ENCODE peak calls at places on chromosomes 16 and 17, in four cellular contexts. C is IMR-90, K is endothelial cell of umbilical vein, R is K562. O is an unnamed sample. For H3K9me1, the result is how much of the 10 kb centered on the place peaks cover.

GRCh38 chr16:78461087-78461486 is 361.6 kb downstream of the WWOX start:
- DNase-seq in C (no peak), K (no peak), R (no peak), O (no peak)

GRCh38 chr17:29930399-29931010 is 477 bp upstream of the SSH2 start:
- DNase-seq in C (peak), K (peak), R (peak), O (no peak)

GRCh38 chr17:50817142-50817751 is 18.1 kb upstream of the WFIKKN2 start:
- DNase-seq in C (no peak), K (no peak), R (peak), O (no peak)

GRCh38 chr16:29665294-29666077 is 2.4 kb downstream of the SPN start:
- DNase-seq in C (no peak), K (no peak), R (peak), O (no peak)

GRCh38 chr17:57295526-57296023 is 39.3 kb downstream of the MSI2 start:
- DNase-seq in C (peak), K (peak), R (no peak), O (no peak)

GRCh38 chr17:4520881-4521600 is 22.4 kb downstream of the SPNS2 start:
- DNase-seq in C (peak), K (peak), R (no peak), O (peak)

GRCh38 chr16:58211245-58211644 is 13.3 kb upstream of the CSNK2A2 start:
- DNase-seq in C (no peak), K (no peak), R (no peak), O (no peak)

GRCh38 chr17:11948791-11949190 is 48.5 kb downstream of the ZNF18 start:
- DNase-seq in C (peak), K (no peak), R (no peak), O (no peak)

GRCh38 chr16:31354394-31355291 is at the start of gene ITGAX:
- DNase-seq in C (peak), K (peak), R (peak), O (no peak)

GRCh38 chr16:87344931-87345631 is 27.9 kb upstream of the C16orf95 start:
- DNase-seq in C (no peak), K (no peak), R (no peak), O (no peak)

GRCh38 chr17:42522263-42522790 is 13.7 kb upstream of the NAGLU start:
- DNase-seq in C (no peak), K (no peak), R (no peak), O (no peak)

GRCh38 chr16:89588413-89589109 is 13.0 kb downstream of the CPNE7 start:
- DNase-seq in C (no peak), K (no peak), R (no peak), O (no peak)

GRCh38 chr16:12612598-12613101 is 191.0 kb downstream of the CPPED1 start:
- DNase-seq in C (no peak), K (no peak), R (peak), O (no peak)

GRCh38 chr17:65387322-65387721 is 174.1 kb downstream of the AXIN2 start:
- DNase-seq in C (no peak), K (no peak), R (no peak), O (no peak)

GRCh38 chr17:65389426-65389825 is 172.0 kb downstream of the AXIN2 start:
- DNase-seq in C (peak), K (no peak), R (no peak), O (no peak)

GRCh38 chr17:65393514-65393913 is 167.9 kb downstream of the AXIN2 start:
- DNase-seq in C (no peak), K (no peak), R (no peak), O (no peak)

GRCh38 chr17:65388911-65389310 is 172.5 kb downstream of the AXIN2 start:
- DNase-seq in C (no peak), K (no peak), R (no peak), O (no peak)

DNA sequence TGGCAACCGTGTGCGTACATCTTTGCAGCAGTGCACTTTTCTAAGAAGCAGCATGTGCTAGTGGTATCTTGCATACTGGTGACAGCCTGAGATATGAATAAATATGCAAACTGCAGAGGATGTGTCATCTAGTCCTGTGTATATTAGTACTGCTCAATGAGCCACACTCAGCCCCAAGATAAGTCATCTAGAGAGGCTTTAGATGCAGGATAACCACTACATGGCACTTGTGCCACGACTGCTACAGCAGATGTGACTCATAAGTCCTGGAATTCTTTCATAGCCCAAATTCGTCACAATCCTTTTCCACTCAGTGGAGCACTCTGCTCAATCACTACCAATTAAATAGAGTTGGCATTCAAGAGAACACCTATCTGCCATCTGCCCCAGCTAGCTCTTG is 171.5 kb downstream of the AXIN2 start:
- DNase-seq in C (peak), K (no peak), R (no peak), O (no peak)
- H3K9me1 ChIP-seq in C (under half), K (under half), R (under half), O (under half)

DNA sequence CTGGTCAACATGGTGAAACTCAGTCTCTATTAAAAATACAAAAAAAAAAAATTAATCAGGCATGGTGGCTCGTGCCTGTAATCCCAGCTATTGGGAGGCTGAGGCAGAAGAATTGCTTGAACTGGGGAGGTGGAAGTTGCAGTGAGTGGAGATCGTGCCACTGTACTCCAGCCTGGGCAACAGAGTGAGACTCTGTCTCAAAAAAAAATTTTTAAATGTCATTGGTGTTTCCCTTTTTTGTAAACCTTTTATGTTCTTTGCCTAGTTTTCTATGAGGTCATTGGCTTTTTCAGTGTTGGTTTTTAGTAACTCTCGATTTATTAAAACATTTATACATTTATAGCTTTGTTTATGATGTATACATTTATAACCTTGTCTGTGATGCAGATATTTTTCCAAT is 18.2 kb downstream of the NLRC5 start:
- DNase-seq in C (no peak), K (no peak), R (no peak), O (no peak)
- H3K9me1 ChIP-seq in C (under half), K (under half), R (under half), O (under half)

DNA sequence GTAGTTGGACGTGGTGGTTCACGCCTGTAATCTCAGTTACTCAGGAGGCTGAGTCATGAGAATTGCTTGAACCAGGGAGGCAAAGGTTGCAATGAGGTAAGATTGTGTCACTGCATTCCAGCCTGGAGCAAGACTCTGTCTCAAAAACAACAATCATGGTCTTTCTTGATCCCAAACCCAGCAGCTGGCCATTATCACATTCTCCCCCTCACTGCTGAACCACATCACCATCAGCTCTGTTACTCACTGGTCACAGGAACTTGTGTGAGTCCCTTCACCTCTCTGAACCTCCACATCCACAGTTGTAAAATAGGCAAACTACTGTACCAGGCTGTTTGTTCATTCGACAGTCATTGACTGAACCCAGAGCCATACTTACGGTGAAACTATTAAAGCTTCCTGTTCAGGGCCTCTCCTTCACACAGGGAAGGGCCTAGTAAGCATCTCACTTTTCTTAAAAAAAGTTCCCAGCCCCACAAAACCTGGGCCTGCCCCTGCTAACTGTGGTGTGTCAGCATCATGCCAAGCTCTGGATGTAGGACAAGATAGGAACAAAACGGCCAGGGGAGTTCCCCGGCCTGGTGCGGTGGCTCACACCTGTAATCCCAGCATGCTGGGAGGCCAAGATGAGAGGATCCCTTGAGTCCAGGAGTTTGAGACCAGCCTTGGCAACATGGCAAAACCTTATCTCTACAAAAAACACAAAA is 104.7 kb downstream of the COPRS start:
- DNase-seq in C (peak), K (peak), R (no peak), O (peak)
- H3K9me1 ChIP-seq in C (under half), K (under half), R (under half), O (under half)

DNA sequence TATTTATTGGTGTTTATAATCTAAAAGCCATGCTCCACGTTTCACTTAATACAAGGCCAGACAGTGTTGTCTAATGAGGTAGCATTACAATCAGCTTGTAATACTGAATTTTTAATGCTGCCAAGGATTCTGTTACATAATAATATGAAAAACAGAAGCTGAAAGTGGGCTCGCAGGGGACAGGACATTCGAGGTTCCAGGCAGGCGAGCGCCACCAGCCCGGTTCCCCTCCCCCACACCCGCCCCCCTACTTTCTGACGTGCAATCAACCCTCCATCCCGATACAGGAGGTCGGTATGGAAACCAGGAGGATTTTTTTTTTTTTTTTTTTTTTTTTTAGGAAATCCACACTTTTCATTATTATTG is 6.2 kb upstream of the ZFHX3 start:
- DNase-seq in C (no peak), K (no peak), R (no peak), O (no peak)
- H3K9me1 ChIP-seq in C (under half), K (under half), R (under half), O (under half)

GRCh38 chr16:2879854-2880508 is 3.0 kb upstream of the FLYWCH2 start:
- DNase-seq in C (no peak), K (no peak), R (no peak), O (no peak)
- H3K9me1 ChIP-seq in C (under half), K (under half), R (under half), O (under half)

GRCh38 chr16:14564881-14565687 is 65.0 kb downstream of the PARN start:
- DNase-seq in C (peak), K (peak), R (no peak), O (no peak)
- H3K9me1 ChIP-seq in C (under half), K (under half), R (under half), O (under half)

O was measured in keratinocyte.